ENCODE peak calls at places on chromosome X, in ten cellular contexts. C is left lung; W is hepatocyte; N is uterus; Q is ascending aorta; I is CD8-positive, alpha-beta T cell; X is heart left ventricle; D is A549; Z is neuronal stem cell; L is ovary. U is an unnamed sample.
A peak's percentile ranks its signal among the peaks of the same experiment; 100 is the strongest.

GRCh38 chrX:109840585-109840984 is 107.5 kb upstream of the ACSL4 start:
- DNase-seq in X (peak; percentile 47), W (peak; percentile 50), C (no peak), Q (peak; percentile 79), N (peak; percentile 73), I (no peak), Z (no peak), L (no peak), D (peak; percentile 69), U (peak; percentile 20)

GRCh38 chrX:132219343-132219768 is at the start of gene RAP2C:
- DNase-seq in Z (peak; percentile 31), D (peak; percentile 82), W (peak; percentile 83), L (peak; percentile 46), Q (peak; percentile 84), N (peak; percentile 82), I (peak; percentile 36), C (peak; percentile 86), X (peak; percentile 87), U (peak; percentile 85)

GRCh38 chrX:119698835-119699234 is 5.9 kb upstream of the SEPTIN6 start:
- DNase-seq in D (peak; percentile 75), X (no peak), W (peak; percentile 79), Z (no peak), I (no peak), Q (no peak), C (no peak), N (no peak), L (no peak), U (no peak)

GRCh38 chrX:26442340-26442739 is 226.4 kb downstream of the MAGEB5 start:
- DNase-seq in X (no peak), W (peak; percentile 52), Z (peak; percentile 0), N (no peak), C (no peak), Q (no peak), L (no peak), D (peak; percentile 1), I (no peak), U (no peak)

GRCh38 chrX:43505759-43506158 is 150.3 kb upstream of the MAOA start:
- DNase-seq in Z (no peak), L (no peak), W (no peak), I (no peak), N (no peak), C (no peak), X (no peak), Q (no peak), D (no peak), U (no peak)

GRCh38 chrX:10756365-10756915 is 136.1 kb upstream of the MID1 start:
- DNase-seq in I (no peak), L (no peak), X (no peak), D (peak; percentile 76), N (peak; percentile 28), C (no peak), Z (no peak), Q (no peak), W (peak; percentile 44), U (no peak)

GRCh38 chrX:34654939-34655338 is 2.1 kb downstream of the TMEM47 start:
- DNase-seq in C (no peak), Z (no peak), D (no peak), Q (no peak), W (no peak), X (no peak), L (no peak), N (no peak), I (no peak), U (no peak)

GRCh38 chrX:151687635-151688034 is 7.6 kb upstream of the PRRG3 start:
- DNase-seq in Q (no peak), X (no peak), D (no peak), N (no peak), L (no peak), I (no peak), W (no peak), Z (no peak), C (no peak), U (no peak)

GRCh38 chrX:108199691-108200090 is 108.1 kb downstream of the ATG4A start:
- DNase-seq in N (peak; percentile 44), W (peak; percentile 62), D (peak; percentile 44), X (no peak), Q (no peak), Z (no peak), I (no peak), L (no peak), C (no peak), U (no peak)

GRCh38 chrX:30779453-30780030 is 109.5 kb downstream of the TAB3 start:
- DNase-seq in D (no peak), N (no peak), Z (no peak), W (no peak), C (no peak), Q (peak; percentile 49), X (no peak), I (no peak), L (no peak), U (no peak)

GRCh38 chrX:18696653-18697052 is 10.8 kb upstream of the PPEF1 start:
- DNase-seq in N (no peak), X (no peak), L (no peak), Z (no peak), W (no peak), Q (no peak), I (no peak), D (no peak), C (no peak), U (no peak)

GRCh38 chrX:38561951-38562719 is 793 bp downstream of the TSPAN7 start:
- DNase-seq in Z (peak; percentile 14), D (no peak), C (peak; percentile 60), X (peak; percentile 24), I (no peak), Q (peak; percentile 65), L (peak; percentile 56), N (peak; percentile 71), W (peak; percentile 37), U (peak; percentile 25)

GRCh38 chrX:136067946-136068345 is 79.4 kb upstream of the FHL1 start:
- DNase-seq in L (no peak), C (no peak), N (no peak), I (no peak), Z (no peak), X (no peak), D (no peak), W (no peak), Q (peak; percentile 72), U (no peak)

GRCh38 chrX:71976753-71977152 is 66.1 kb downstream of the NHSL2 start:
- DNase-seq in N (no peak), D (no peak), C (no peak), I (no peak), Q (no peak), W (no peak), L (no peak), X (no peak), Z (no peak), U (no peak)

GRCh38 chrX:71978164-71978563 is 67.5 kb downstream of the NHSL2 start:
- DNase-seq in C (no peak), W (no peak), N (no peak), Q (no peak), X (no peak), I (no peak), Z (no peak), D (no peak), L (no peak), U (no peak)

DNA sequence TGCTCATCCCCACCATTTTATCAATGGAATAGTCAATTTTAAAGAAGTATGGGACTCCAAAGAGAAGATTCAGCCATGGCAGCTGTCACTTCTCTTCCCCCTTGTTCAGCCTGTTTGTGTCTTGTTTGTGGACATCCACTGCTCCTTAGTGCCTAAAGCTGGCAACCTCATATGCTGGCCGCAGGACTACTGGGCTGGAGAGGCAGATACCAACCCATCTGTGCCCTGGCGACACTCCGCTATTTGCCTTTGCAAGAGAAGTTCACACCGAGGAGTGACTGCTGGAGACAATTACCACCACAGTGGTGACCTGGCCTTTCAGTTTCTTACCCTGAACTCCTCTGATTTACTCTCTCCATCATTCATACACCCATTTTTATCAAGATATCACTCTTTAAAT is 64.3 kb downstream of the NHSL2 start:
- DNase-seq in Z (no peak), X (no peak), I (no peak), D (no peak), N (no peak), C (no peak), W (no peak), L (no peak), Q (no peak), U (no peak)
- H3K9me3 ChIP-seq in Z (no peaks in the 10 kb centered on the region), X (no peaks in the 10 kb centered on the region), I (no peaks in the 10 kb centered on the region), D (no peaks in the 10 kb centered on the region), N (no peaks in the 10 kb centered on the region), C (no peaks in the 10 kb centered on the region), W (no peaks in the 10 kb centered on the region), L (no peaks in the 10 kb centered on the region), Q (no peaks in the 10 kb centered on the region), U (no peaks in the 10 kb centered on the region)

GRCh38 chrX:146448791-146449190 is 360.8 kb upstream of the CXorf51B start:
- DNase-seq in Q (no peak), D (no peak), C (no peak), Z (no peak), W (no peak), L (no peak), I (no peak), X (no peak), N (no peak), U (no peak)
- H3K9me3 ChIP-seq in Q (no peaks in the 10 kb centered on the region), D (no peaks in the 10 kb centered on the region), C (no peaks in the 10 kb centered on the region), Z (no peaks in the 10 kb centered on the region), W (no peaks in the 10 kb centered on the region), L (no peaks in the 10 kb centered on the region), I (no peaks in the 10 kb centered on the region), X (no peaks in the 10 kb centered on the region), N (no peaks in the 10 kb centered on the region), U (no peaks in the 10 kb centered on the region)

GRCh38 chrX:155867821-155868220 is 13.3 kb upstream of the VAMP7 start:
- DNase-seq in C (no peak), W (no peak), I (no peak), N (no peak), D (no peak), Q (no peak), L (no peak), Z (no peak), X (no peak), U (no peak)

GRCh38 chrX:155871934-155872333 is 9.2 kb upstream of the VAMP7 start:
- DNase-seq in W (no peak), D (no peak), X (no peak), L (no peak), C (no peak), I (no peak), Q (no peak), N (no peak), Z (no peak), U (no peak)

GRCh38 chrX:155874571-155875244 is 6.4 kb upstream of the VAMP7 start:
- DNase-seq in W (no peak), Q (no peak), D (no peak), L (no peak), N (no peak), X (no peak), C (peak; percentile 33), Z (no peak), I (no peak), U (no peak)

GRCh38 chrX:155873203-155873602 is 7.9 kb upstream of the VAMP7 start:
- DNase-seq in N (no peak), D (no peak), L (no peak), Q (no peak), I (no peak), C (no peak), X (no peak), W (no peak), Z (no peak), U (no peak)

GRCh38 chrX:155870958-155871357 is 10.2 kb upstream of the VAMP7 start:
- DNase-seq in Z (no peak), C (no peak), D (no peak), W (no peak), I (no peak), X (no peak), N (no peak), L (no peak), Q (no peak), U (no peak)
- H3K9me3 ChIP-seq in Z (peaks cover 9% of the 10 kb centered on the region), C (peaks cover 18% of the 10 kb centered on the region), D (peaks cover 15% of the 10 kb centered on the region), W (no peaks in the 10 kb centered on the region), I (no peaks in the 10 kb centered on the region), X (no peaks in the 10 kb centered on the region), N (no peaks in the 10 kb centered on the region), L (no peaks in the 10 kb centered on the region), Q (no peaks in the 10 kb centered on the region), U (no peaks in the 10 kb centered on the region)

GRCh38 chrX:68835104-68835442 is 6.3 kb downstream of the EFNB1 start:
- DNase-seq in L (no peak), X (no peak), Z (no peak), W (no peak), C (no peak), D (no peak), I (no peak), N (no peak), Q (peak; percentile 24), U (no peak)
- H3K9me3 ChIP-seq in L (no peaks in the 10 kb centered on the region), X (no peaks in the 10 kb centered on the region), Z (no peaks in the 10 kb centered on the region), W (no peaks in the 10 kb centered on the region), C (no peaks in the 10 kb centered on the region), D (no peaks in the 10 kb centered on the region), I (no peaks in the 10 kb centered on the region), N (no peaks in the 10 kb centered on the region), Q (no peaks in the 10 kb centered on the region), U (no peaks in the 10 kb centered on the region)